ENCODE peak calls at places on chromosomes 1 and 21, in seven cellular contexts. Q is breast epithelium, H is transverse colon, Z is HCT116, M is Panc1, X is stomach, S is suprapubic skin. W is an unnamed sample. For H3K4me1, the result is how much of the 10 kb centered on the place peaks cover.

GRCh38 chr1:162612606-162613400 is 19.5 kb upstream of the DDR2 start:
- DNase-seq in M (no peak), X (no peak), Q (no peak), H (no peak), S (peak), Z (no peak), W (peak)

GRCh38 chr1:15616704-15617172 is 520 bp upstream of the DDI2 start:
- DNase-seq in X (no peak), S (no peak), Z (no peak), Q (no peak), M (no peak), H (no peak), W (peak)

GRCh38 chr21:38140192-38140905 is 116.4 kb upstream of the KCNJ15 start:
- DNase-seq in S (no peak), M (no peak), Z (no peak), H (no peak), Q (no peak), X (peak), W (no peak)

GRCh38 chr1:951364-951763 is 7.7 kb downstream of the NOC2L start:
- DNase-seq in Z (no peak), M (no peak), H (no peak), Q (no peak), X (no peak), S (no peak), W (no peak)

GRCh38 chr1:244313346-244313745 is 138.4 kb downstream of the ADSS2 start:
- DNase-seq in H (no peak), M (no peak), S (peak), Z (no peak), X (no peak), Q (no peak), W (no peak)

GRCh38 chr1:160078392-160079195 is 2.7 kb upstream of the KCNJ9 start:
- DNase-seq in S (no peak), Z (peak), M (no peak), X (peak), Q (no peak), H (peak), W (no peak)

GRCh38 chr1:104702731-104703130 is 953.0 kb downstream of the AMY1C start:
- DNase-seq in Z (no peak), H (no peak), Q (no peak), S (no peak), X (no peak), M (no peak), W (no peak)

GRCh38 chr1:12230549-12231275 is 882 bp downstream of the VPS13D start:
- DNase-seq in Z (no peak), M (no peak), Q (peak), X (peak), H (peak), S (peak), W (no peak)

GRCh38 chr21:33067457-33067856 is 2.5 kb upstream of the OLIG1 start:
- DNase-seq in S (no peak), Q (no peak), Z (no peak), X (no peak), M (no peak), H (no peak), W (no peak)

GRCh38 chr1:60727553-60727952 is 354.8 kb upstream of the NFIA start:
- DNase-seq in S (no peak), Q (no peak), X (no peak), M (no peak), H (no peak), Z (no peak), W (no peak)

GRCh38 chr1:207964195-207964966 is 53.5 kb upstream of the CD34 start:
- DNase-seq in S (no peak), Z (no peak), H (no peak), X (no peak), Q (no peak), M (no peak), W (no peak)

GRCh38 chr1:28290851-28291250 is 31.5 kb downstream of the SESN2 start:
- DNase-seq in M (no peak), Q (no peak), X (no peak), S (no peak), Z (no peak), H (peak), W (no peak)

GRCh38 chr1:116096013-116096618 is 15.1 kb upstream of the MAB21L3 start:
- DNase-seq in S (no peak), Z (no peak), X (no peak), H (no peak), Q (no peak), M (no peak), W (no peak)

GRCh38 chr21:44310628-44311027 is 10.8 kb downstream of the PFKL start:
- DNase-seq in H (no peak), S (no peak), Z (no peak), M (no peak), X (no peak), Q (no peak), W (no peak)

GRCh38 chr21:32320059-32320458 is 21.4 kb downstream of the MRAP start:
- DNase-seq in Q (no peak), H (no peak), S (no peak), M (no peak), X (no peak), Z (no peak), W (no peak)

GRCh38 chr1:1141911-1142250 is 26.0 kb upstream of the C1orf159 start:
- DNase-seq in X (no peak), M (no peak), Z (no peak), S (no peak), H (no peak), Q (no peak), W (no peak)

GRCh38 chr21:37463083-37463780 is 96.7 kb downstream of the DYRK1A start:
- DNase-seq in Q (no peak), S (no peak), H (no peak), X (peak), M (peak), Z (peak), W (no peak)

GRCh38 chr1:61084560-61084991 is 2.2 kb downstream of the NFIA start:
- DNase-seq in H (no peak), Q (no peak), S (no peak), X (no peak), Z (no peak), M (no peak), W (no peak)

GRCh38 chr1:214441119-214441518 is 110.3 kb downstream of the PTPN14 start:
- DNase-seq in H (no peak), Z (no peak), M (no peak), X (no peak), S (no peak), Q (no peak), W (no peak)
- H3K4me1 ChIP-seq in H (under half), Z (half or more), M (half or more), X (under half), S (half or more), Q (under half), W (under half)

GRCh38 chr1:9561429-9561828 is 22.2 kb downstream of the SLC25A33 start:
- DNase-seq in S (no peak), M (no peak), H (peak), X (no peak), Z (no peak), Q (no peak), W (no peak)
- TF ChIP-seq POLR2AphosphoS5 in S (no peak), M (no peak), H (peak), X (no peak), Z (no peak), Q (peak), W (no peak)

GRCh38 chr1:174358344-174358743 is 89.4 kb upstream of the GPR52 start:
- DNase-seq in Q (no peak), M (no peak), S (no peak), H (no peak), X (no peak), Z (no peak), W (no peak)
- H3K4me1 ChIP-seq in Q (under half), M (under half), S (under half), H (under half), X (under half), Z (under half), W (under half)

GRCh38 chr1:40449684-40450490 is at the start of gene ZFP69B:
- DNase-seq in Z (no peak), S (peak), X (peak), Q (peak), H (peak), M (peak), W (no peak)
- TF ChIP-seq POLR2AphosphoS5 in Z (no peak), S (no peak), X (peak), Q (no peak), H (peak), M (peak), W (no peak)

GRCh38 chr1:91798741-91799140 is 87.2 kb downstream of the TGFBR3 start:
- DNase-seq in H (no peak), Z (no peak), M (no peak), S (no peak), X (no peak), Q (no peak), W (no peak)

GRCh38 chr1:91801496-91802115 is 84.3 kb downstream of the TGFBR3 start:
- DNase-seq in Z (no peak), S (no peak), X (no peak), M (no peak), Q (no peak), H (no peak), W (no peak)

GRCh38 chr1:91798241-91798648 is 87.7 kb downstream of the TGFBR3 start:
- DNase-seq in Z (no peak), Q (no peak), H (no peak), M (no peak), S (no peak), X (no peak), W (no peak)

GRCh38 chr1:91799159-91799558 is 86.8 kb downstream of the TGFBR3 start:
- DNase-seq in X (no peak), H (no peak), Q (no peak), S (no peak), Z (no peak), M (no peak), W (no peak)

DNA sequence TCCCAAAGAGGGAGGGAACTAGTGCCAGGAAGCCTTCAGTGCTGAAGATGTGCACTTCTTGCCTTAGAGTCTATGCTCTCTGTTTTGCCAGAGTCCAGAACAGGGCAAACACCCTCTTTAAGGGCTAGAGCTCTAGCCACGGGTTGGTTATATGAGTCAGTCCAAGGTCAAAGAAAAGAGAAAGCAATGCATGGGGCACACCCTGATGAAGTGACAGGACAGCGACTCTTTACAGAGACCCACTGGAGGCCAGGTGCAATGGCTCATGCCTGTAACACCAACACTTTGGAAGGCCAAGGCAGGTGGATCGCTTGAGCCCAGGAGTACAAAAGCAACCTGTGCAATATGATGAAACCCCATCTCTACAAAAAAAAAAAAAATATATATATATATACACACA is 86.1 kb downstream of the TGFBR3 start:
- DNase-seq in Q (no peak), M (no peak), X (no peak), S (no peak), Z (no peak), H (no peak), W (no peak)
- H3K4me1 ChIP-seq in Q (under half), M (under half), X (under half), S (half or more), Z (under half), H (under half), W (half or more)

DNA sequence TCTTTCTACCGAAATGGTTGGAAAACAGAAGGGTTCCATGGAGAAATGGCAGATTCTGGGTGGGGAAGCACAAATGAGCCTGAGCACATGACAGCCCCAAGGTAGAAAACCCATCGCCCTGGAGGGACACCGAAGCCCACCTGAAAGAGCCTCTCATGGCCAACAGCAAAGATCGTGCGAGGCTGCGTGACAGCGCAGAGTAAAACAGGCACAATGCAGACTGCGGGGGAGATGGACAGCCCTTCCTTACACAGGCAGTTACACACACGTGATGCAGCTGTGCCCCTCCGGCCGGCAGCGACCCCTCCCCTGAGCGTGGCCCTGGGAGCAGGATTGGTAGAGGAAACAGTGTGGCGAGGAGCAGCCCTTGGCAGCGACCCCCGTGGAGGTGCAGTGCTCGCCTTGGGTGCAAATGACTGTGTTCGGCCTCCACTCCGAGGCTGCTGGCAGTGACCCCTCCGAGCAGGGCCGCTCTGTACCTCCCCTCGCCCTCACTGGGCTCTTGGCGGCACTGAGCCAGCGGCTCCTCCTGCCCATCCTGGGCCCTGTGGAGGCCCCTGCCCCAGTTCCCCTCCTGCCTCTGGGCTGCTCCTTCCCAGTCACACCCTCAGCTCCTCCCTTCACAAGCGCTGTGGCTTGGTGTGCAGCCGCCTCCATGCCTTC is 120.9 kb upstream of the COL6A1 start:
- DNase-seq in H (no peak), X (no peak), Q (no peak), Z (no peak), M (no peak), S (no peak), W (peak)
- TF ChIP-seq POLR2AphosphoS5 in H (no peak), X (no peak), Q (no peak), Z (no peak), M (no peak), S (no peak), W (no peak)

GRCh38 chr1:205443585-205444299 is 12.1 kb downstream of the BLACAT1 start:
- DNase-seq in X (no peak), Z (no peak), M (no peak), S (no peak), H (no peak), Q (no peak), W (no peak)
- H3K4me1 ChIP-seq in X (under half), Z (half or more), M (under half), S (under half), H (under half), Q (under half), W (under half)

GRCh38 chr1:214003233-214003632 is 15.5 kb downstream of the PROX1 start:
- DNase-seq in S (no peak), Q (no peak), Z (no peak), X (no peak), M (no peak), H (no peak), W (no peak)
- TF ChIP-seq POLR2AphosphoS5 in S (no peak), Q (no peak), Z (no peak), X (no peak), M (no peak), H (no peak), W (no peak)

W was measured in vagina.